ENCODE peak calls at places on chromosomes 16 and 17, in eight cellular contexts. R is sigmoid colon, H is prostate gland, Y is psoas muscle, J is GM23248, W is coronary artery, D is adrenal gland, U is PC-3. L is an unnamed sample.

GRCh38 chr16:87789437-87790277 is 23.9 kb upstream of the KLHDC4 start:
- DNase-seq in R (peak; percentile 84), H (no peak), Y (peak; percentile 63), J (peak; percentile 91), W (no peak), D (no peak), U (peak; percentile 86), L (no peak)

GRCh38 chr17:81551458-81552243 is 502 bp downstream of the FAAP100 start:
- DNase-seq in R (no peak), H (no peak), Y (peak; percentile 64), J (peak; percentile 55), W (no peak), D (no peak), U (peak; percentile 22), L (no peak)

GRCh38 chr17:69643686-69644085 is 229.2 kb downstream of the MAP2K6 start:
- DNase-seq in R (no peak), H (no peak), Y (no peak), J (peak; percentile 12), W (no peak), D (no peak), U (no peak), L (no peak)

GRCh38 chr16:88451586-88452484 is 1.2 kb upstream of the ZFPM1 start:
- DNase-seq in R (no peak), H (no peak), Y (no peak), J (no peak), W (no peak), D (no peak), U (no peak), L (no peak)

GRCh38 chr16:50496990-50497389 is 51.2 kb upstream of the NKD1 start:
- DNase-seq in R (no peak), H (no peak), Y (no peak), J (peak; percentile 25), W (no peak), D (no peak), U (no peak), L (no peak)

GRCh38 chr17:64449545-64449944 is 630 bp downstream of the MILR1 start:
- DNase-seq in R (no peak), H (no peak), Y (no peak), J (peak; percentile 37), W (no peak), D (no peak), U (no peak), L (no peak)

GRCh38 chr17:10666921-10667320 is 9.8 kb upstream of the MYH3 start:
- DNase-seq in R (no peak), H (no peak), Y (no peak), J (no peak), W (no peak), D (no peak), U (no peak), L (no peak)

GRCh38 chr17:65037157-65037556 is 19.4 kb downstream of the GNA13 start:
- DNase-seq in R (no peak), H (no peak), Y (no peak), J (no peak), W (no peak), D (no peak), U (no peak), L (no peak)

GRCh38 chr17:1252203-1252608 is 18.0 kb upstream of the BHLHA9 start:
- DNase-seq in R (no peak), H (no peak), Y (no peak), J (peak; percentile 63), W (no peak), D (no peak), U (no peak), L (no peak)

GRCh38 chr16:73206306-73206705 is 158.4 kb upstream of the ZFHX3 start:
- DNase-seq in R (no peak), H (no peak), Y (no peak), J (no peak), W (no peak), D (no peak), U (no peak), L (no peak)

GRCh38 chr17:19275457-19276082 is 38.4 kb downstream of the EPN2 start:
- DNase-seq in R (no peak), H (no peak), Y (no peak), J (peak; percentile 19), W (no peak), D (no peak), U (no peak), L (peak; percentile 16)
- H3K27ac ChIP-seq in R (no peak overlapping the region), H (no peak overlapping the region), Y (no peak overlapping the region), J (no peak overlapping the region), W (peak overlapping the region; percentile 64), D (no peak overlapping the region), U (no peak overlapping the region), L (no peak overlapping the region)

GRCh38 chr17:77489239-77489897 is 348.6 kb downstream of the SEC14L1 start:
- DNase-seq in R (no peak), H (no peak), Y (peak; percentile 47), J (no peak), W (no peak), D (no peak), U (no peak), L (peak; percentile 63)

GRCh38 chr17:77490361-77491183 is 349.8 kb downstream of the SEC14L1 start:
- DNase-seq in R (peak; percentile 70), H (no peak), Y (peak; percentile 54), J (no peak), W (no peak), D (no peak), U (no peak), L (peak; percentile 38)

GRCh38 chr17:77487677-77488530 is 347.1 kb downstream of the SEC14L1 start:
- DNase-seq in R (peak; percentile 61), H (no peak), Y (peak; percentile 44), J (no peak), W (no peak), D (no peak), U (no peak), L (peak; percentile 64)

GRCh38 chr17:77488531-77489238 is 347.9 kb downstream of the SEC14L1 start:
- DNase-seq in R (peak; percentile 67), H (no peak), Y (peak; percentile 47), J (no peak), W (no peak), D (no peak), U (no peak), L (peak; percentile 75)

DNA sequence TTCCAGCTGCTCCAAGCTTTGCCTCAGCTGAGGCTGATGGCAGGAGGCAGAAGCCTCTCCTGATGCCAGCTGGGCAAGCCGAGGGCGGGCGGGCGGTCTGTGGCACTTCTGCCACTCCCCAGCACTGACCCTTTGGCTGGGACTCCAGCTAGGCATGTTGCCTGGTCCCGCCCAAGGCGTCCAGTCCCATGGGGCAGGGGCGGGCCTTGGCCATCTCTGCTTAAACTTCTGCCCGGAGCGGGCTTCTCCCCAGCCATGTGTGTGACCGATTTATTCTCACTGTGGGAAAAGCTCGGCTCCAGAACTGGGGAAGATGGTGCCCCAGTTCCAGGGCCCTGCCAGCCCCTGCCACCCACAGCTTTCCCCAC is 349.1 kb downstream of the SEC14L1 start:
- DNase-seq in R (peak; percentile 96), H (peak; percentile 58), Y (peak; percentile 97), J (peak; percentile 55), W (peak; percentile 95), D (peak; percentile 73), U (no peak), L (peak; percentile 91)
- H3K27ac ChIP-seq in R (peak overlapping the region; percentile 84), H (peak overlapping the region; percentile 39), Y (peak overlapping the region; percentile 63), J (no peak overlapping the region), W (peak overlapping the region; percentile 70), D (no peak overlapping the region), U (no peak overlapping the region), L (no peak overlapping the region)

GRCh38 chr17:49848739-49849138 is 870 bp upstream of the TAC4 start:
- DNase-seq in R (no peak), H (no peak), Y (no peak), J (no peak), W (no peak), D (no peak), U (no peak), L (no peak)

GRCh38 chr17:49845210-49845782 is 2.6 kb downstream of the TAC4 start:
- DNase-seq in R (peak; percentile 69), H (no peak), Y (no peak), J (no peak), W (no peak), D (no peak), U (no peak), L (peak; percentile 73)

GRCh38 chr17:49848019-49848473 is at the start of gene TAC4:
- DNase-seq in R (peak; percentile 44), H (no peak), Y (no peak), J (no peak), W (no peak), D (no peak), U (no peak), L (peak; percentile 28)

GRCh38 chr17:49849711-49850610 is 2.1 kb upstream of the TAC4 start:
- DNase-seq in R (peak; percentile 9), H (no peak), Y (no peak), J (no peak), W (no peak), D (no peak), U (no peak), L (peak; percentile 30)

DNA sequence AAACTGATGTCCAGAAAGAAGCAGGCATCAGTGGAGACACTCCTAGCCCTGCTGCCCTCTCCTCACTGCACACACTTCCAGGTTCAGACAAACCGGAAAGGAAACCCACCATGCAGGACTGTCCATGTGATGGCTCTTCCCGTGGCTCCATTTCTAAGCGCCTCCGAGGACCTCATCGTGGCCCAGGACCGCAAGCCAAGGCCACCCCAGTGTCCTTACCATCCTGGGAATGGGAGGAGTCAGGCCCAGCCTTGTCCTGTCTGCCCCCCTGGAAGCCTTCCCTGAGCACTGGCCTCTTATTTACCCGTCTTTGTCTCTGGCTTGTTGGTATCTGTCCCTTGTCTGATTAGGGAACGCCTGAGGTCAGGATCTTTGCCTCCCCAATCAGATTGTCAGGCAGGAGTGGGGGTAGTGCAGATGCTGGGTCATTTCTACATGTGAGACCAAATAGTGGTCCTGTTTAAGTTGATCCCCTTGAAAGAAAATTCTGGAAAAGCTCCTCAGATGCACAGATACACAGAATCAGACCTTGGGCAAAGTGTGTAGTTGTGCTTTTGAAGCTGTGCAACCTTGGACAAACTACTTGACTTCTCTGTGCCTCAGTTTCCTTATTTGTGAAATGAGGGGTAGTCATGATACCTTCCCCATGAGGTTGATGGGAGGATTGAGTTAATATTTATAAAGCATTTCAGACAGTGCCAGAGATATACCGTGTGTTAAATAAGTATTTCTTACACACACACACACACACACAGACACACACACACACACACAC is 744 bp downstream of the TAC4 start:
- DNase-seq in R (peak; percentile 54), H (no peak), Y (no peak), J (no peak), W (no peak), D (no peak), U (no peak), L (peak; percentile 45)
- H3K27ac ChIP-seq in R (no peak overlapping the region), H (no peak overlapping the region), Y (no peak overlapping the region), J (no peak overlapping the region), W (no peak overlapping the region), D (no peak overlapping the region), U (no peak overlapping the region), L (no peak overlapping the region)

GRCh38 chr17:45749831-45750335 is 34.2 kb upstream of the CRHR1 start:
- DNase-seq in R (no peak), H (no peak), Y (no peak), J (no peak), W (no peak), D (no peak), U (no peak), L (no peak)

GRCh38 chr17:45745843-45746494 is 38.2 kb upstream of the CRHR1 start:
- DNase-seq in R (peak; percentile 58), H (no peak), Y (no peak), J (no peak), W (no peak), D (no peak), U (no peak), L (no peak)

GRCh38 chr17:45750779-45751440 is 33.2 kb upstream of the CRHR1 start:
- DNase-seq in R (no peak), H (no peak), Y (no peak), J (no peak), W (no peak), D (no peak), U (no peak), L (no peak)

GRCh38 chr17:45748911-45749310 is 35.2 kb upstream of the CRHR1 start:
- DNase-seq in R (no peak), H (no peak), Y (no peak), J (no peak), W (no peak), D (no peak), U (no peak), L (no peak)

GRCh38 chr17:45747907-45748306 is 36.2 kb upstream of the CRHR1 start:
- DNase-seq in R (peak; percentile 48), H (no peak), Y (no peak), J (no peak), W (no peak), D (no peak), U (no peak), L (no peak)
- H3K27ac ChIP-seq in R (no peak overlapping the region), H (no peak overlapping the region), Y (no peak overlapping the region), J (no peak overlapping the region), W (no peak overlapping the region), D (no peak overlapping the region), U (no peak overlapping the region), L (no peak overlapping the region)